ENCODE peak calls at places on chromosomes 3 and 15, in ten cellular contexts. S, J, Y, R, W, A, Z, E, T and X are unnamed samples.

GRCh38 chr3:48180530-48181253 is 7.5 kb downstream of the CDC25A start:
- DNase-seq in S (no peak), T (no peak), E (no peak), A (no peak), W (peak; percentile 26), J (no peak), R (no peak), Y (no peak), Z (no peak), X (no peak)

GRCh38 chr3:190847423-190847822 is 15.1 kb downstream of the GMNC start:
- DNase-seq in W (no peak), J (no peak), R (no peak), T (no peak), S (no peak), A (no peak), Y (no peak), E (no peak), Z (no peak), X (no peak)

GRCh38 chr3:177221734-177222133 is 24.5 kb upstream of the TBL1XR1 start:
- DNase-seq in J (no peak), A (no peak), W (no peak), E (no peak), R (no peak), T (no peak), Y (no peak), Z (no peak), S (no peak), X (no peak)

GRCh38 chr3:107690522-107691138 is 167.9 kb downstream of the BBX start:
- DNase-seq in R (peak; percentile 8), A (no peak), W (peak; percentile 76), Z (no peak), T (no peak), E (peak; percentile 87), Y (no peak), S (peak; percentile 24), J (no peak), X (no peak)

GRCh38 chr3:13707456-13707855 is 158.5 kb downstream of the FBLN2 start:
- DNase-seq in Y (no peak), A (peak; percentile 2), R (no peak), J (no peak), S (no peak), Z (no peak), E (no peak), T (peak; percentile 28), W (no peak), X (peak; percentile 11)

GRCh38 chr3:183279371-183279770 is 26.3 kb downstream of the B3GNT5 start:
- DNase-seq in J (no peak), Z (no peak), T (no peak), R (no peak), A (no peak), S (no peak), W (no peak), Y (no peak), E (no peak), X (no peak)

GRCh38 chr3:111032677-111033076 is 38.9 kb upstream of the NECTIN3 start:
- DNase-seq in S (no peak), T (no peak), A (no peak), W (peak; percentile 18), Z (no peak), J (no peak), E (no peak), Y (no peak), R (no peak), X (no peak)

GRCh38 chr3:141610993-141611392 is 124.2 kb downstream of the RASA2 start:
- DNase-seq in R (no peak), Z (no peak), E (peak; percentile 50), W (no peak), Y (no peak), T (no peak), A (no peak), J (no peak), S (no peak), X (no peak)

DNA sequence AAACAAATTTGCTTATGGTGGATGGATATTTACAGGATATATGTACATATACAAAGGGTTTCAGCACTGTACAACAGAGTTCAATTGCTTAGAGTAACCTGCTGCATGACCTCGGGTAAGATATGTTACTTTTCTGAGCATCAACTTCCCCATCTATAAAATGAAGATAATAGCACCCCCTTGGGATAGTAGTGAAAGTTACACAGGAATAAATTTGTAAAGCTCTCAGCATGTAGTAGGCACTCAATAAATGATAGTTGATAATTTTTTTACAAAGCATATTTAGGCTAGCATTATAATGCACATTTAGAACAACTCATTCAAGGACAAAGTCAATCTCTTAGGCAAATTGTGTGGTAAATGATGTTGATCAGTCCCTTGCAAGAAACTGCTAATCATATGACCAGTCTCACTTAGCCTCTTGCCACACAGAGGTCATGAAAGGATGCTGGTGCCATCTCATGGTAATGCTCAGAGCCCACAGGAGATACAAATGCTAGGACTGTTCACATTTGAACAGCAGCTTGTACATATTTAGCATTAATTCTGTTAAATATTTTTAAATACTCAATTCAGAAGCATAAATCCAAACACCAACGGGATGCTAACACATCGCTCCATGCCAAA is 123.9 kb downstream of the MAGI1 start:
- DNase-seq in S (no peak), A (no peak), Z (no peak), J (no peak), Y (no peak), R (no peak), W (no peak), E (peak; percentile 41), T (no peak), X (no peak)
- TF ChIP-seq CTCF in S (no peak), A (no peak), Z (no peak), J (no peak), Y (peak; percentile 22), R (no peak), W (peak; percentile 11), E (peak; percentile 48), T (no peak), X (no peak)

GRCh38 chr3:136950583-136950982 is 7.2 kb upstream of the IL20RB start:
- DNase-seq in Y (no peak), Z (no peak), W (no peak), T (no peak), J (no peak), R (no peak), E (no peak), S (no peak), A (no peak), X (no peak)

GRCh38 chr3:136949146-136949545 is 8.6 kb upstream of the IL20RB start:
- DNase-seq in J (no peak), S (no peak), Z (no peak), E (no peak), R (no peak), Y (no peak), W (no peak), T (no peak), A (no peak), X (no peak)

GRCh38 chr3:136952292-136952691 is 5.5 kb upstream of the IL20RB start:
- DNase-seq in A (no peak), Y (no peak), W (peak; percentile 95), Z (no peak), T (no peak), S (no peak), R (no peak), E (no peak), J (no peak), X (no peak)

GRCh38 chr3:136947477-136947876 is 10.3 kb upstream of the IL20RB start:
- DNase-seq in Y (no peak), Z (no peak), S (no peak), E (no peak), T (no peak), J (no peak), W (no peak), A (no peak), R (no peak), X (no peak)

GRCh38 chr3:136949708-136950107 is 8.1 kb upstream of the IL20RB start:
- DNase-seq in A (no peak), E (no peak), Y (no peak), S (no peak), W (no peak), T (no peak), R (no peak), Z (no peak), J (no peak), X (no peak)
- TF ChIP-seq CTCF in A (no peak), E (no peak), Y (peak; percentile 14), S (no peak), W (peak; percentile 40), T (no peak), R (peak; percentile 21), Z (no peak), J (no peak), X (no peak)

DNA sequence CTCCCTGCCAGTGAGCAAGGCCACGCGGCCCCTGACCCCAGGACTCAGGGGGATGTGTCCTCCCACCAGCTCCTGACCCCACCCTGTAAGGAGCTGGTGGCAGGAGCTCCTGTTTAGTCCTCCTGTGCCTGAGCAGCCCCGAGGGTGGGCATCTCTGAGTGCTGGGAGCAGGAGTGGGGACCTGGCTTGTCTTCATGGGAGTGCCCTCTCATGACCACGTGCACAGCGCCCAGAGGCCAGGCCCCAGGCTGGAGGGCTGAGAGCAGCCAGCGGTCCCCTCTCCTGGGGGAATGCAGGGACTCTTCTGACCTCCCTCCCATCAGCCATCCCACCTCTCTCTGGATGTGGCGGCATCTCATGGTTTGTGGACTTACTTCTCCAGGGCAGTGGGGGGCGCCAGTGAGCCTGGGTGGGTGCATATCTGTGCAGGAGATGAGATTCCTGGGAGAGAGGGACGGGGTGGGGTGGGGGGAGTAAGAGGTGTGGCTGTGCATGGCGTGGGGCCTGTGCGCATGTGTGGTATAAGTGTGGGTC is 205.6 kb downstream of the TBC1D2B start:
- DNase-seq in E (peak; percentile 59), W (no peak), Z (peak; percentile 12), A (no peak), Y (no peak), T (no peak), R (no peak), J (peak; percentile 63), S (no peak), X (no peak)
- TF ChIP-seq CTCF in E (peak; percentile 76), W (no peak), Z (peak; percentile 13), A (no peak), Y (no peak), T (no peak), R (peak; percentile 63), J (peak; percentile 50), S (no peak), X (peak; percentile 17)

GRCh38 chr3:151539599-151539998 is 78.7 kb upstream of the IGSF10 start:
- DNase-seq in E (no peak), Y (no peak), R (no peak), T (no peak), A (no peak), J (no peak), W (no peak), Z (no peak), S (no peak), X (no peak)

GRCh38 chr3:151544164-151544548 is 83.3 kb upstream of the IGSF10 start:
- DNase-seq in R (no peak), E (peak; percentile 46), W (no peak), Z (no peak), T (no peak), A (no peak), S (no peak), J (no peak), Y (no peak), X (no peak)

GRCh38 chr3:151538706-151539403 is 78.0 kb upstream of the IGSF10 start:
- DNase-seq in Z (no peak), J (no peak), W (no peak), R (no peak), Y (no peak), E (peak; percentile 54), A (peak; percentile 28), T (peak; percentile 64), S (no peak), X (no peak)

GRCh38 chr3:151537751-151538150 is 76.9 kb upstream of the IGSF10 start:
- DNase-seq in J (no peak), A (no peak), E (no peak), Y (no peak), T (no peak), Z (no peak), S (no peak), R (no peak), W (no peak), X (no peak)

GRCh38 chr3:151541184-151541583 is 80.3 kb upstream of the IGSF10 start:
- DNase-seq in J (no peak), Y (no peak), R (no peak), A (no peak), S (no peak), E (no peak), W (no peak), T (no peak), Z (no peak), X (no peak)
- TF ChIP-seq CTCF in J (no peak), Y (no peak), R (no peak), A (no peak), S (no peak), E (no peak), W (no peak), T (no peak), Z (no peak), X (no peak)